ENCODE peak calls at places on chromosomes 11 and 22, in nine cellular contexts. One of them, this sample, is unnamed.

GRCh38 chr11:83818349-83818748 is 532.2 kb upstream of the CCDC90B start:
- DNase-seq in stimulated activated CD8-positive, alpha-beta memory T cell treated with anti-CD3 and anti-CD28 coated beads, Interleukin-2, amount 100 ng/mL, for 48 hours: no peak
- DNase-seq in left ventricle myocardium superior: no peak
- DNase-seq in ureter: no peak
- DNase-seq in T-cell: no peak
- DNase-seq in GM12892: no peak
- DNase-seq in mesenchymal stem cell: peak
- DNase-seq in nucleus accumbens: no peak
- DNase-seq in AG08395: no peak
- DNase-seq in this sample: peak

GRCh38 chr11:12677131-12677530 is 2.9 kb downstream of the TEAD1 start:
- DNase-seq in left ventricle myocardium superior: no peak
- DNase-seq in T-cell: no peak
- DNase-seq in ureter: no peak
- DNase-seq in AG08395: no peak
- DNase-seq in GM12892: no peak
- DNase-seq in stimulated activated CD8-positive, alpha-beta memory T cell treated with anti-CD3 and anti-CD28 coated beads, Interleukin-2, amount 100 ng/mL, for 48 hours: no peak
- DNase-seq in nucleus accumbens: no peak
- DNase-seq in mesenchymal stem cell: peak
- DNase-seq in this sample: no peak

GRCh38 chr22:37792494-37792893 is 15.2 kb upstream of the GCAT start:
- DNase-seq in nucleus accumbens: no peak
- DNase-seq in AG08395: no peak
- DNase-seq in ureter: no peak
- DNase-seq in mesenchymal stem cell: no peak
- DNase-seq in left ventricle myocardium superior: no peak
- DNase-seq in GM12892: no peak
- DNase-seq in stimulated activated CD8-positive, alpha-beta memory T cell treated with anti-CD3 and anti-CD28 coated beads, Interleukin-2, amount 100 ng/mL, for 48 hours: no peak
- DNase-seq in T-cell: no peak
- DNase-seq in this sample: no peak

GRCh38 chr11:109697140-109697843 is 275.3 kb downstream of the C11orf87 start:
- DNase-seq in T-cell: no peak
- DNase-seq in AG08395: peak
- DNase-seq in GM12892: peak
- DNase-seq in nucleus accumbens: no peak
- DNase-seq in stimulated activated CD8-positive, alpha-beta memory T cell treated with anti-CD3 and anti-CD28 coated beads, Interleukin-2, amount 100 ng/mL, for 48 hours: no peak
- DNase-seq in ureter: no peak
- DNase-seq in left ventricle myocardium superior: no peak
- DNase-seq in mesenchymal stem cell: peak
- DNase-seq in this sample: peak

GRCh38 chr22:28670691-28671261 is 8.9 kb downstream of the TTC28 start:
- DNase-seq in GM12892: no peak
- DNase-seq in nucleus accumbens: no peak
- DNase-seq in T-cell: no peak
- DNase-seq in stimulated activated CD8-positive, alpha-beta memory T cell treated with anti-CD3 and anti-CD28 coated beads, Interleukin-2, amount 100 ng/mL, for 48 hours: no peak
- DNase-seq in ureter: no peak
- DNase-seq in AG08395: no peak
- DNase-seq in left ventricle myocardium superior: no peak
- DNase-seq in mesenchymal stem cell: peak
- DNase-seq in this sample: no peak

GRCh38 chr11:74434528-74434927 is 32.8 kb downstream of the KCNE3 start:
- DNase-seq in mesenchymal stem cell: peak
- DNase-seq in ureter: no peak
- DNase-seq in left ventricle myocardium superior: no peak
- DNase-seq in AG08395: no peak
- DNase-seq in stimulated activated CD8-positive, alpha-beta memory T cell treated with anti-CD3 and anti-CD28 coated beads, Interleukin-2, amount 100 ng/mL, for 48 hours: no peak
- DNase-seq in T-cell: no peak
- DNase-seq in GM12892: no peak
- DNase-seq in nucleus accumbens: no peak
- DNase-seq in this sample: no peak

GRCh38 chr11:96311120-96311568 is 31.9 kb downstream of the MAML2 start:
- DNase-seq in ureter: no peak
- DNase-seq in AG08395: peak
- DNase-seq in nucleus accumbens: no peak
- DNase-seq in T-cell: no peak
- DNase-seq in stimulated activated CD8-positive, alpha-beta memory T cell treated with anti-CD3 and anti-CD28 coated beads, Interleukin-2, amount 100 ng/mL, for 48 hours: no peak
- DNase-seq in mesenchymal stem cell: no peak
- DNase-seq in GM12892: no peak
- DNase-seq in left ventricle myocardium superior: no peak
- DNase-seq in this sample: peak

GRCh38 chr22:48167238-48167637 is 1404.8 kb downstream of the TBC1D22A start:
- DNase-seq in GM12892: no peak
- DNase-seq in T-cell: no peak
- DNase-seq in left ventricle myocardium superior: no peak
- DNase-seq in mesenchymal stem cell: no peak
- DNase-seq in ureter: no peak
- DNase-seq in AG08395: no peak
- DNase-seq in nucleus accumbens: no peak
- DNase-seq in stimulated activated CD8-positive, alpha-beta memory T cell treated with anti-CD3 and anti-CD28 coated beads, Interleukin-2, amount 100 ng/mL, for 48 hours: no peak
- DNase-seq in this sample: no peak

GRCh38 chr11:83773950-83774880 is 488.0 kb upstream of the CCDC90B start:
- DNase-seq in left ventricle myocardium superior: no peak
- DNase-seq in mesenchymal stem cell: peak
- DNase-seq in stimulated activated CD8-positive, alpha-beta memory T cell treated with anti-CD3 and anti-CD28 coated beads, Interleukin-2, amount 100 ng/mL, for 48 hours: no peak
- DNase-seq in T-cell: no peak
- DNase-seq in GM12892: no peak
- DNase-seq in ureter: no peak
- DNase-seq in AG08395: no peak
- DNase-seq in nucleus accumbens: no peak
- DNase-seq in this sample: peak

GRCh38 chr22:42910221-42910942 is 53.3 kb upstream of the ARFGAP3 start:
- DNase-seq in nucleus accumbens: no peak
- DNase-seq in left ventricle myocardium superior: peak
- DNase-seq in stimulated activated CD8-positive, alpha-beta memory T cell treated with anti-CD3 and anti-CD28 coated beads, Interleukin-2, amount 100 ng/mL, for 48 hours: no peak
- DNase-seq in T-cell: no peak
- DNase-seq in ureter: no peak
- DNase-seq in AG08395: no peak
- DNase-seq in mesenchymal stem cell: no peak
- DNase-seq in GM12892: no peak
- DNase-seq in this sample: no peak

GRCh38 chr11:116596346-116597260 is 176.2 kb downstream of the BUD13 start:
- DNase-seq in mesenchymal stem cell: no peak
- DNase-seq in nucleus accumbens: no peak
- DNase-seq in stimulated activated CD8-positive, alpha-beta memory T cell treated with anti-CD3 and anti-CD28 coated beads, Interleukin-2, amount 100 ng/mL, for 48 hours: no peak
- DNase-seq in GM12892: no peak
- DNase-seq in left ventricle myocardium superior: no peak
- DNase-seq in ureter: no peak
- DNase-seq in AG08395: no peak
- DNase-seq in T-cell: no peak
- DNase-seq in this sample: no peak

GRCh38 chr11:128663824-128664223 is 30.0 kb upstream of the FLI1 start:
- DNase-seq in GM12892: no peak
- DNase-seq in stimulated activated CD8-positive, alpha-beta memory T cell treated with anti-CD3 and anti-CD28 coated beads, Interleukin-2, amount 100 ng/mL, for 48 hours: no peak
- DNase-seq in mesenchymal stem cell: no peak
- DNase-seq in nucleus accumbens: no peak
- DNase-seq in T-cell: no peak
- DNase-seq in AG08395: no peak
- DNase-seq in left ventricle myocardium superior: no peak
- DNase-seq in ureter: no peak
- DNase-seq in this sample: no peak